ENCODE peak calls at places on chromosomes 12 and 14, in four cellular contexts. Y, N, X and J are unnamed samples.

GRCh38 chr14:58749066-58749669 is 111.4 kb downstream of the DACT1 start:
- DNase-seq in N (peak; percentile 91), Y (peak; percentile 76), X (no peak), J (no peak)

GRCh38 chr12:74365178-74365964 is 172.3 kb upstream of the ATXN7L3B start:
- DNase-seq in X (peak; percentile 26), Y (no peak), N (peak; percentile 6), J (peak; percentile 27)

GRCh38 chr12:131330106-131330820 is 376.6 kb downstream of the ADGRD1 start:
- DNase-seq in X (no peak), N (no peak), Y (no peak), J (no peak)

GRCh38 chr14:32802295-32802694 is 136.4 kb upstream of the NPAS3 start:
- DNase-seq in N (no peak), Y (no peak), X (no peak), J (no peak)

GRCh38 chr12:95545731-95546490 is 5.4 kb downstream of the USP44 start:
- DNase-seq in X (peak; percentile 18), N (no peak), Y (no peak), J (peak; percentile 58)

GRCh38 chr14:60245316-60246177 is 3.5 kb upstream of the PPM1A start:
- DNase-seq in N (no peak), Y (no peak), X (no peak), J (peak; percentile 22)

GRCh38 chr14:93720076-93720815 is 68.0 kb downstream of the PRIMA1 start:
- DNase-seq in N (no peak), X (no peak), Y (no peak), J (no peak)

GRCh38 chr12:114982760-114983159 is 298.8 kb upstream of the TBX3 start:
- DNase-seq in X (peak; percentile 21), Y (no peak), N (peak; percentile 8), J (no peak)

GRCh38 chr12:101299931-101300330 is 20.0 kb downstream of the UTP20 start:
- DNase-seq in Y (peak; percentile 21), X (no peak), N (peak; percentile 14), J (no peak)

GRCh38 chr14:104795781-104796681 is 483 bp upstream of the AKT1 start:
- DNase-seq in N (peak; percentile 73), X (peak; percentile 94), Y (no peak), J (no peak)

GRCh38 chr12:24879644-24880043 is 69.3 kb downstream of the BCAT1 start:
- DNase-seq in Y (no peak), X (no peak), N (peak; percentile 50), J (no peak)

GRCh38 chr12:130714091-130714590 is 2.0 kb downstream of the RIMBP2 start:
- DNase-seq in Y (no peak), N (no peak), X (peak; percentile 60), J (peak; percentile 49)

GRCh38 chr12:16603916-16604575 is 1.9 kb downstream of the LMO3 start:
- DNase-seq in Y (no peak), X (peak; percentile 52), N (no peak), J (peak; percentile 84)

GRCh38 chr12:122979001-122979907 is 1.2 kb upstream of the ARL6IP4 start:
- DNase-seq in X (peak; percentile 48), Y (no peak), N (no peak), J (no peak)

GRCh38 chr12:93279849-93280412 is 97.8 kb upstream of the NUDT4 start:
- DNase-seq in N (no peak), X (no peak), Y (no peak), J (peak; percentile 37)

GRCh38 chr14:65462411-65462810 is 49.9 kb downstream of the FUT8 start:
- DNase-seq in Y (no peak), X (no peak), N (peak; percentile 50), J (no peak)

GRCh38 chr14:65252471-65253255 is 150.3 kb upstream of the MAX start:
- DNase-seq in X (no peak), Y (no peak), N (peak; percentile 71), J (no peak)

GRCh38 chr12:52216807-52217206 is 16.2 kb upstream of the KRT7 start:
- DNase-seq in X (no peak), N (no peak), Y (no peak), J (no peak)

GRCh38 chr14:61963926-61964325 is 201.7 kb downstream of the SNAPC1 start:
- DNase-seq in X (no peak), Y (no peak), N (peak; percentile 10), J (no peak)

GRCh38 chr12:49556391-49557186 is 11.4 kb downstream of the MCRS1 start:
- DNase-seq in Y (no peak), N (no peak), X (peak; percentile 10), J (no peak)

GRCh38 chr12:61896436-61896835 is 363.8 kb upstream of the USP15 start:
- DNase-seq in N (no peak), Y (no peak), X (no peak), J (no peak)

GRCh38 chr12:87676726-87677125 is 352.5 kb downstream of the C12orf50 start:
- DNase-seq in X (no peak), N (no peak), Y (no peak), J (no peak)

GRCh38 chr14:70269582-70269981 is 80.8 kb upstream of the SLC8A3 start:
- DNase-seq in Y (no peak), X (no peak), N (no peak), J (no peak)

GRCh38 chr14:71933026-71933587 is 878 bp downstream of the RGS6 start:
- DNase-seq in Y (no peak), N (peak; percentile 7), X (no peak), J (peak; percentile 60)

GRCh38 chr14:38387821-38388220 is 131.9 kb upstream of the CLEC14A start:
- DNase-seq in N (no peak), X (no peak), Y (no peak), J (peak; percentile 78)

GRCh38 chr12:66050610-66051009 is 79.9 kb downstream of the LLPH start:
- DNase-seq in Y (no peak), N (no peak), X (no peak), J (no peak)

GRCh38 chr12:116897476-116897875 is 13.3 kb upstream of the FBXW8 start:
- DNase-seq in N (no peak), Y (no peak), X (no peak), J (no peak)

GRCh38 chr12:70576341-70577282 is 60.6 kb downstream of the PTPRB start:
- DNase-seq in Y (peak; percentile 66), X (peak; percentile 53), N (peak; percentile 90), J (peak; percentile 79)

GRCh38 chr14:30921305-30921704 is 46.9 kb downstream of the COCH start:
- DNase-seq in X (no peak), N (peak; percentile 24), Y (no peak), J (no peak)

GRCh38 chr12:80233926-80234325 is 134.6 kb downstream of the OTOGL start:
- DNase-seq in Y (no peak), N (no peak), X (no peak), J (no peak)

GRCh38 chr12:20395791-20396550 is 27.6 kb downstream of the PDE3A start:
- DNase-seq in X (no peak), N (no peak), Y (no peak), J (no peak)

GRCh38 chr14:99986416-99986815 is 78.8 kb upstream of the EVL start:
- DNase-seq in X (no peak), Y (no peak), N (peak; percentile 87), J (no peak)

GRCh38 chr12:111166779-111167540 is 201.9 kb downstream of the PHETA1 start:
- DNase-seq in N (no peak), Y (no peak), X (no peak), J (no peak)

GRCh38 chr14:88551936-88552565 is 2.8 kb downstream of the PTPN21 start:
- DNase-seq in X (peak; percentile 57), Y (no peak), N (peak; percentile 60), J (peak; percentile 43)

GRCh38 chr12:125530876-125531275 is 465.6 kb downstream of the AACS start:
- DNase-seq in Y (no peak), X (no peak), N (no peak), J (no peak)

GRCh38 chr14:34931206-34931605 is 51.6 kb upstream of the SRP54 start:
- DNase-seq in Y (no peak), X (no peak), N (peak; percentile 46), J (no peak)

GRCh38 chr14:74038015-74038859 is 19.1 kb downstream of the BBOF1 start:
- DNase-seq in N (peak; percentile 62), X (peak; percentile 53), Y (no peak), J (peak; percentile 52)

GRCh38 chr14:98198385-98198784 is 1073.6 kb downstream of the BCL11B start:
- DNase-seq in Y (no peak), N (no peak), X (no peak), J (no peak)

GRCh38 chr12:54680374-54680773 is 32.2 kb upstream of the DCD start:
- DNase-seq in X (peak; percentile 10), N (peak; percentile 17), Y (peak; percentile 56), J (peak; percentile 51)
- H2AFZ ChIP-seq in X (no peak overlapping the region), N (no peak overlapping the region), Y (peak overlapping the region; percentile 89), J (no peak overlapping the region)

GRCh38 chr12:4269279-4269991 is 4.1 kb upstream of the CCND2 start:
- DNase-seq in N (peak; percentile 33), Y (no peak), X (peak; percentile 70), J (peak; percentile 84)
- TF ChIP-seq EZH2phosphoT487 in N (peak; percentile 90), Y (no peak), X (peak; percentile 94), J (peak; percentile 57)

GRCh38 chr14:24678801-24679247 is 44.8 kb upstream of the GZMB start:
- DNase-seq in X (peak; percentile 70), Y (peak; percentile 82), N (peak; percentile 88), J (peak; percentile 93)
- H3K9ac ChIP-seq in X (peak overlapping the region; percentile 33), Y (no peak overlapping the region), N (peak overlapping the region; percentile 27), J (no peak overlapping the region)

GRCh38 chr12:14618990-14619389 is 51.3 kb upstream of the PLBD1 start:
- DNase-seq in X (peak; percentile 5), Y (no peak), N (peak; percentile 56), J (peak; percentile 24)

GRCh38 chr12:14621821-14622220 is 54.1 kb upstream of the PLBD1 start:
- DNase-seq in Y (no peak), N (no peak), X (no peak), J (no peak)

GRCh38 chr12:14614704-14615121 is 47.0 kb upstream of the PLBD1 start:
- DNase-seq in X (no peak), N (no peak), Y (no peak), J (no peak)

DNA sequence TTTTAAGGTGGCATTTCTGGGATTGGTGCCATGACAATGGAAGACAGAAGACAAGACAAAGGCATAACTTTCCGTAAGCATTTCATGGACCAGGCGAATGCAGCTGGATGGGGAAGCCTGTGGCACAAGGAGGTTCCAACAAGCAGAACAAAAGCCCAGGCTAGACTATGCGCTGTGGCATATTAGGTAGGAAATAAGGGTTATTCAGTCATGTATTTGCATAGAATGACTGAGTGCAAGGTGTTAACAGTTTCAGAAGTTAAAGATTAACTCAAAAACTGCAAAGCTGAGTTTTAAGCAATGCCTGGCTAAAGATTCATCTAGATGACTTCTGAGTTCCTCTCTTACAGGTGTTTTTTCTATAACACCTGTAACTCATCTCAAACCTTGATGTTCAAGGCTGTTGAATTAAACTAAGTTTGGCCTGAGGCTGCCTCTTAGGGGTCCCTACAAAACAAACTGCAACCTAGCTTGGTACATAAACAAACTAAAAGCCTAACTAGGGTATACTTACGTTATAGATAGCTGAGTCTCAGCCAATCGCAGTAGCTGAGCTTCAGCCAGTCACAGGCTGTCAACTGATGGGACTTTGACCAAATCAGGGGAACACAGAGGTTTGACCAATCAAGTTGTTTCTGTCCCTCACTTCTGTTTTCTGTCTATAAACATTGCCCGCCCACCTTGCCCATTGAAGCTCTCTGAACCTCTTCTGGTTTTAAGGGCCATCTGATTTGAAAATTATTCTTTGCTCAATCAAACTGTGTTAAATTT is 52.2 kb upstream of the PLBD1 start:
- DNase-seq in N (no peak), X (no peak), Y (no peak), J (no peak)
- H2AFZ ChIP-seq in N (no peak overlapping the region), X (no peak overlapping the region), Y (no peak overlapping the region), J (no peak overlapping the region)

GRCh38 chr12:68319988-68320623 is 12.1 kb downstream of the MDM1 start:
- DNase-seq in X (no peak), Y (no peak), N (peak; percentile 93), J (no peak)

GRCh38 chr12:68321140-68321539 is 11.0 kb downstream of the MDM1 start:
- DNase-seq in N (no peak), X (no peak), Y (no peak), J (no peak)

GRCh38 chr12:68317047-68317667 is 15.0 kb downstream of the MDM1 start:
- DNase-seq in X (peak; percentile 40), N (peak; percentile 72), Y (peak; percentile 27), J (peak; percentile 66)
- TF ChIP-seq EZH2phosphoT487 in X (no peak), N (no peak), Y (no peak), J (no peak)